ENCODE peak calls at places on chromosome 20, in six cellular contexts. R, T, Z, W, F and Q are unnamed samples.

GRCh38 chr20:59819496-59820203 is 113.8 kb downstream of the SYCP2 start:
- DNase-seq in F (no peak), R (no peak), W (no peak), Z (no peak), T (no peak), Q (no peak)

GRCh38 chr20:13649548-13649947 is 10.8 kb upstream of the TASP1 start:
- DNase-seq in W (no peak), R (no peak), Z (no peak), F (no peak), T (no peak), Q (no peak)

GRCh38 chr20:5749512-5750490 is at the start of gene SHLD1:
- DNase-seq in W (peak; percentile 88), F (peak; percentile 61), R (peak; percentile 67), T (peak; percentile 92), Z (peak; percentile 93), Q (peak; percentile 78)

GRCh38 chr20:49824206-49824605 is 11.6 kb downstream of the SLC9A8 start:
- DNase-seq in F (no peak), T (no peak), Z (no peak), R (no peak), W (peak; percentile 23), Q (no peak)

GRCh38 chr20:31593221-31594001 is 11.7 kb upstream of the ID1 start:
- DNase-seq in W (peak; percentile 89), T (peak; percentile 95), R (peak; percentile 62), F (no peak), Z (peak; percentile 100), Q (no peak)

GRCh38 chr20:57208198-57208597 is 58.2 kb downstream of the BMP7 start:
- DNase-seq in T (no peak), R (no peak), F (no peak), Z (no peak), W (no peak), Q (no peak)

GRCh38 chr20:46324960-46325703 is 16.8 kb upstream of the CDH22 start:
- DNase-seq in T (peak; percentile 69), F (no peak), W (peak; percentile 7), Z (peak; percentile 56), R (peak; percentile 43), Q (peak; percentile 66)

GRCh38 chr20:2006452-2007381 is 12.9 kb upstream of the PDYN start:
- DNase-seq in F (no peak), T (peak; percentile 46), R (peak; percentile 69), W (peak; percentile 30), Z (peak; percentile 50), Q (peak; percentile 64)

GRCh38 chr20:53502820-53503219 is 90.8 kb downstream of the ZNF217 start:
- DNase-seq in Z (no peak), R (no peak), T (no peak), F (no peak), W (no peak), Q (no peak)

GRCh38 chr20:32052090-32052791 is at the start of gene HCK:
- DNase-seq in T (no peak), R (no peak), W (no peak), F (no peak), Z (no peak), Q (no peak)

GRCh38 chr20:48180637-48181036 is 395.4 kb upstream of the SULF2 start:
- DNase-seq in F (no peak), Z (peak; percentile 23), W (peak; percentile 27), T (peak; percentile 68), R (no peak), Q (no peak)
- TF ChIP-seq BHLHE40 in F (no peak), Z (no peak), W (no peak), T (no peak), R (no peak), Q (no peak)

GRCh38 chr20:38141154-38141888 is 23.7 kb downstream of the TGM2 start:
- DNase-seq in T (no peak), R (peak; percentile 39), F (no peak), Z (no peak), W (no peak), Q (no peak)
- TF ChIP-seq BHLHE40 in T (no peak), R (no peak), F (no peak), Z (no peak), W (no peak), Q (no peak)

GRCh38 chr20:10940941-10941340 is 267.1 kb upstream of the JAG1 start:
- DNase-seq in F (peak; percentile 56), W (no peak), R (no peak), Z (no peak), T (no peak), Q (no peak)
- TF ChIP-seq BHLHE40 in F (no peak), W (no peak), R (no peak), Z (no peak), T (no peak), Q (no peak)

GRCh38 chr20:19858972-19859371 is 100.9 kb downstream of the RIN2 start:
- DNase-seq in F (no peak), W (peak; percentile 33), T (no peak), Z (no peak), R (no peak), Q (no peak)
- TF ChIP-seq BHLHE40 in F (no peak), W (no peak), T (no peak), Z (no peak), R (no peak), Q (no peak)